ENCODE peak calls at places on chromosomes 16 and 17, in seven cellular contexts. Y is HCT116, E is GM12878, U is SK-N-SH, I is K562, M is H1, O is HepG2. Z is an unnamed sample.

GRCh38 chr16:17369441-17369951 is 101.3 kb downstream of the XYLT1 start:
- DNase-seq in M (no peak), U (no peak), I (no peak), O (no peak), Y (no peak), E (peak; percentile 53), Z (no peak)

GRCh38 chr17:20244671-20245070 is 222.7 kb downstream of the LGALS9B start:
- DNase-seq in I (no peak), Y (no peak), O (no peak), E (no peak), M (no peak), U (no peak), Z (no peak)

GRCh38 chr17:7951143-7951792 is 19.3 kb downstream of the CNTROB start:
- DNase-seq in Y (no peak), U (no peak), I (no peak), M (no peak), O (no peak), E (peak; percentile 45), Z (no peak)

GRCh38 chr16:1793578-1794220 is at the start of gene IGFALS:
- DNase-seq in U (no peak), M (no peak), E (no peak), Y (no peak), I (no peak), O (no peak), Z (no peak)

GRCh38 chr16:68072038-68072695 is 13.0 kb upstream of the NFATC3 start:
- DNase-seq in O (no peak), M (no peak), U (no peak), E (no peak), Y (no peak), I (peak; percentile 67), Z (no peak)

GRCh38 chr17:82941021-82942001 is 101.5 kb upstream of the ZNF750 start:
- DNase-seq in Y (no peak), E (no peak), M (no peak), O (no peak), U (no peak), I (no peak), Z (no peak)

GRCh38 chr17:78214016-78214705 is at the start of gene BIRC5:
- DNase-seq in M (peak; percentile 49), E (peak; percentile 23), U (peak; percentile 100), O (peak; percentile 82), I (peak; percentile 96), Y (peak; percentile 74), Z (peak; percentile 95)

GRCh38 chr16:66899945-66900688 is 18.6 kb downstream of the CDH16 start:
- DNase-seq in U (peak; percentile 81), E (no peak), M (no peak), O (peak; percentile 72), I (peak; percentile 94), Y (no peak), Z (no peak)

GRCh38 chr16:35492225-35492624 is 2032.8 kb downstream of the TP53TG3F start:
- DNase-seq in U (peak; percentile 87), M (no peak), O (no peak), Y (no peak), E (no peak), I (peak; percentile 16), Z (peak; percentile 88)

GRCh38 chr16:46975165-46975564 is 1.7 kb upstream of the DNAJA2 start:
- DNase-seq in E (no peak), Y (no peak), M (no peak), U (no peak), I (no peak), O (no peak), Z (no peak)

GRCh38 chr16:57023541-57024249 is 34.3 kb downstream of the NLRC5 start:
- DNase-seq in Y (no peak), U (no peak), O (no peak), I (no peak), M (no peak), E (no peak), Z (no peak)

GRCh38 chr17:2186937-2187336 is 116.6 kb downstream of the SMG6 start:
- DNase-seq in O (no peak), I (no peak), M (no peak), U (no peak), Y (no peak), E (no peak), Z (no peak)

GRCh38 chr17:43456661-43457361 is 27.0 kb upstream of the DHX8 start:
- DNase-seq in I (no peak), Y (no peak), U (no peak), M (no peak), E (no peak), O (peak; percentile 100), Z (no peak)

GRCh38 chr16:23679274-23679985 is 741 bp downstream of the PLK1 start:
- DNase-seq in I (peak; percentile 91), U (peak; percentile 71), M (no peak), Y (no peak), O (peak; percentile 63), E (no peak), Z (peak; percentile 23)

GRCh38 chr16:83533193-83533592 is 274.6 kb upstream of the HSBP1 start:
- DNase-seq in O (no peak), I (no peak), Y (no peak), M (no peak), E (no peak), U (no peak), Z (no peak)

DNA sequence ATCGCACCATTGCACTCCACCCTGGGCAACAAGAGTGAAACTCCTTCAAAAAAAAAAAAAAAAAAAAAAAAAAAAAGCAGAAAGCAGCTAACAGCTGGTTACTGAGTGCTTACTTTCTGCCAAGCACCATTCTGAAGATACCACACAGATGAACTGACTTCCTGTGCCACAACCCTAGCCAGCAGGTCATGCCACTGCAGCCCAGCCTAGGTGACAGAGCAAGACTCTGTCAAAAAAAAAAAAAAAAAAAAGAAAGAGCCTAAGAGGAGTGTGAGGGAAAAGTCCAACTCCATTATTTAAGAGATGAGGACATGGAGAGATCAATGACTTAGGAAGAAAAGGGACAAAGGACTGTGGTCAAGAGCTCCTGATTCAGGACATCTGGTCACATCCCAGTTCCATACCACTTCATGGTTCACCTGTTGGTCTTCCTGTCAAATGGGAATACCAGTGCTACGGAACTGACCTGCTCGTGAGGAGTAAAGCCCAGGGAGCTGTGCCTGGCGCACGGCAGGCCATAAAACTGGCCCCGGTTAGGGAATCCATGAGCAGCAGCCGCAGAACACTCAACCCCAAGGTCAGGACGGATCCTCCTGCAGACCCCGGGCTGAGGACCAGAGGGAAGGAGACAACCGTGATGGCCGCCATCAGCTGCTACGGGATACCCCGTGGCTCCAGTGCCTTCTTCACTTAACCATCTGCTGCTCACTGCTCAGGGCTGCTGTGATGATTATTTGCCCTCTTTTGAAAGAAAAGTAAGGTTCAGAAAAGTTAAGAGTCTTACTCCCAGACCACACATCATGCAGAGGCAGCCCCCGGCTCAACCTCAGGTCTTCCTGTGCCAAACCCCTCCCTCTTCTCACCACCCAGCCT is 950 bp downstream of the KLHDC4 start:
- DNase-seq in O (no peak), E (no peak), U (peak; percentile 51), M (no peak), I (no peak), Y (no peak), Z (no peak)
- TF ChIP-seq JUND in O (no peak), E (no peak), U (no peak), M (no peak), I (no peak), Y (no peak), Z (no peak)

DNA sequence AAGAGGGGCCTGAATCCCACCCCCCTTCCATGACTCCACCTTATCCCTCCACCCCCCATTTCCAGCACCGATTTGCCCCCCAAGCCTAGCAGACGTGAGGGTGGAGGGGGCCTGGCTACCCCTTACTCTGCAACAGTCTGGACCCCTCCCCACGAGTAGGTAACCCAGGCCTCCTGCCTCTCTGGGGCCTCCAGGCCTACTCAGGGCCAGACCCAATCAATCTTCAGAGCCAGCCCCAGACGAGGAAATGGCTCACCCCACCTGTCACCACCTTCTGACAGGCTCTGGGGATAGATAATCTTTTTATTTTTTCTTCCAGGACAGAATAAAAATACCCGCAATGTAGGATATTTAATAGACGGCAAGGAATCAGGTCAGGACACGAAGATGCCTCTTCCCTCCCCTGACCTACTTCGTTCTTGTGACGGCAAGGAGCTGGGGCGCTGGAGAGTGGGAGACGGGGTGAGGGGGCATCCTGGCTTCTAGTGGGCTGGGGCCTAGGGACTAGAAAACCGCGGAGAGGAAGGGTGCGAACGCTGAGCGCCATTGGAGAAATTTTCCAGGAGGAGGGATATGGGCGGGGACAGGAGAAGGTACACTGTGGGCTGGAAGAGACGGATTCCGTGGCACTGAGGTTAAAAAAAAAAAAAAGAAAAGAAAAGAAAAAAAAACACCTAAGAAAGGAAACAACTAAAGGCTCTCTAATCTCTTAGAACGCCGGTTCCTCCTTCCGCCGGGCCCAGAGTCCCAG is 872 bp upstream of the PLXDC1 start:
- DNase-seq in Y (peak; percentile 28), E (no peak), U (peak; percentile 52), M (no peak), O (no peak), I (no peak), Z (no peak)
- TF ChIP-seq JUND in Y (no peak), E (no peak), U (no peak), M (no peak), O (no peak), I (no peak), Z (no peak)

DNA sequence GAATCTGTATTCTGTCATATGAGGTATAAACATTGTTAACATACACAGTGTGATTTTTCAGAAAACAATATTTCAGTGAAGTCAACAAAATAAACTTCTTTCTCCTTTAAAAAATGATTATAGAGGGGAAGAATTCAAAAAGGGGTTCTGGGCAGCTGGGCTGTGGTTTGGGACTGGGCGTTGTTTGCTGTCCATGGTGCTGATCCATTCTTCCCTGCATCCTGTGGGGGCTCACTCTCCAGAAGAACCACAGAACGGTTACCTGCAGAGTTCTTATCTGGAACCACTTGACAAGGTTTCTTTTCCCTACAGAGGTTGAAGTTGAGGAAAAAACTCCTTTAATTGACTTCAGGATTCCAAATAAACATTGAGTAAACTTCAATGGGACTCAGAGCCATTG is 1091.0 kb downstream of the CDH8 start:
- DNase-seq in U (no peak), O (peak; percentile 5), E (no peak), Y (no peak), M (peak; percentile 1), I (peak; percentile 9), Z (no peak)
- TF ChIP-seq JUND in U (no peak), O (no peak), E (no peak), Y (no peak), M (no peak), I (no peak), Z (no peak)

DNA sequence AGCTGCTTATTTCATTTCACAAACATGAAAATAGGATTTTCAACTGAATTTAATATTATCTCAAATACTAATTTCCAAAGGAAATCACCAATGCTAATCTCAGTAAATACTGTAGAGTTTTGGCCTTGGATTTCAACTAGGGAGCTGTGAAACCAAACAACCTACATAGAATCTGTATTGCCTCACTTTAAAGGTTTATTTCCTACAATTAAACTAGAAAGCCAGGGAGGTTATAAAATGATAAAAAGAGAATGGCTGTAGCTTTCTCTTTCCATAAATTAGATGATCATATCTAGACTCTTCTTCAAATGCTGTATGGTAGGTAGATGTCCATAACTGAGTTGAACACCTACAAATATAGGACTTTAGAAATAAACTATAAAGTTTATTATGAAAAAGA is 82.8 kb downstream of the SKAP1 start:
- DNase-seq in Y (no peak), M (no peak), U (no peak), O (no peak), I (no peak), E (no peak), Z (no peak)
- TF ChIP-seq JUND in Y (no peak), M (no peak), U (no peak), O (no peak), I (no peak), E (no peak), Z (no peak)

DNA sequence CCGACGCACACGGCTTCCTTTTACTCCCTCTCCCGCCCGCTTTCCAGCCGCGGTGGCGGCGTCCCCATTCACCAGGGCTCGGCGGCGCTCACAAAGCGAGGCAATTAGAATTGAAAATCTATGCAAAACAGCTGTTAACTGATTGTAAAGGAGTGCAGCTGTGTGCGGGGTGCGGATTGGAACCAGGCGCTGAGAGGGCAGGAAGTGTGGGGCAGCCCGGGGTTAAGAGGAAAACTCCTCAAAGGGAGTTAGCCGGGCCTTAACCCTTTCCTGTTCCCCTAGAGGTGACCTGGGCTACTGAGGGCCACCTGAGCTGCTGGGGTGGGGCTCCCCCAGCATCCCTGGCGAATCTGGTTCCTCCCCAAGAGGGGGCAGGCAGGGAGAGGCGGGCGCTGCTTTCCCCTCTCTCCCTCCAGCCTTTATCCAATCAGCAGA is 5.8 kb upstream of the GSE1 start:
- DNase-seq in O (no peak), I (peak; percentile 57), U (peak; percentile 68), M (no peak), Y (no peak), E (no peak), Z (no peak)
- TF ChIP-seq JUND in O (no peak), I (no peak), U (no peak), M (no peak), Y (no peak), E (no peak), Z (no peak)